ENCODE peak calls at places on chromosomes 2 and 18, in four cellular contexts. F is transverse colon, E is Peyer's patch, Q is fibroblast of lung. N is an unnamed sample.

GRCh38 chr2:113370030-113370429 is 67.5 kb upstream of the ZNG1B start:
- DNase-seq in F (no peak), E (no peak), Q (no peak), N (no peak)

GRCh38 chr2:134912406-134912805 is 6.2 kb upstream of the CCNT2 start:
- DNase-seq in F (no peak), E (no peak), Q (peak; percentile 36), N (no peak)

GRCh38 chr18:23727707-23728493 is 38.6 kb downstream of the LAMA3 start:
- DNase-seq in F (no peak), E (no peak), Q (no peak), N (no peak)

GRCh38 chr2:146214394-146214929 is 1630.4 kb upstream of the ACVR2A start:
- DNase-seq in F (no peak), E (no peak), Q (peak; percentile 5), N (no peak)

GRCh38 chr2:11521730-11522129 is 12.1 kb upstream of the GREB1 start:
- DNase-seq in F (no peak), E (no peak), Q (no peak), N (no peak)

GRCh38 chr2:132975490-132976105 is 305.6 kb upstream of the LYPD1 start:
- DNase-seq in F (no peak), E (no peak), Q (no peak), N (no peak)

GRCh38 chr2:231611273-231612198 is 18.9 kb downstream of the TEX44 start:
- DNase-seq in F (peak; percentile 48), E (peak; percentile 62), Q (peak; percentile 52), N (no peak)

GRCh38 chr2:103123516-103123915 is 361.7 kb downstream of the TMEM182 start:
- DNase-seq in F (no peak), E (no peak), Q (no peak), N (no peak)

GRCh38 chr2:162344617-162344950 is 652 bp downstream of the GCA start:
- DNase-seq in F (peak; percentile 16), E (no peak), Q (no peak), N (no peak)

GRCh38 chr2:203327582-203327917 is 644 bp upstream of the ABI2 start:
- DNase-seq in F (no peak), E (no peak), Q (no peak), N (no peak)

GRCh38 chr18:51044928-51045587 is 15.0 kb downstream of the SMAD4 start:
- DNase-seq in F (no peak), E (no peak), Q (no peak), N (no peak)

GRCh38 chr18:10798727-10799435 is 273.1 kb downstream of the NAPG start:
- DNase-seq in F (no peak), E (no peak), Q (peak; percentile 11), N (no peak)

GRCh38 chr2:196170202-196170680 is 1.1 kb downstream of the STK17B start:
- DNase-seq in F (peak; percentile 56), E (peak; percentile 84), Q (peak; percentile 81), N (no peak)

GRCh38 chr2:20381457-20381856 is 30.8 kb upstream of the PUM2 start:
- DNase-seq in F (peak; percentile 34), E (no peak), Q (peak; percentile 78), N (no peak)

GRCh38 chr18:48790869-48791635 is 159.7 kb downstream of the SMAD7 start:
- DNase-seq in F (no peak), E (peak; percentile 34), Q (no peak), N (no peak)

GRCh38 chr2:222241054-222241453 is 57.7 kb downstream of the PAX3 start:
- DNase-seq in F (no peak), E (no peak), Q (no peak), N (no peak)

GRCh38 chr2:86468162-86469033 is 27.2 kb downstream of the KDM3A start:
- DNase-seq in F (no peak), E (no peak), Q (no peak), N (no peak)

GRCh38 chr18:58699551-58699950 is 28.3 kb downstream of the MALT1 start:
- DNase-seq in F (no peak), E (no peak), Q (peak; percentile 8), N (no peak)

GRCh38 chr18:33334781-33335180 is 105.7 kb downstream of the CCDC178 start:
- DNase-seq in F (no peak), E (no peak), Q (no peak), N (no peak)

GRCh38 chr2:201579536-201579935 is 63.8 kb downstream of the TMEM237 start:
- DNase-seq in F (no peak), E (no peak), Q (peak; percentile 3), N (no peak)
- H3K27ac ChIP-seq in F (no peak overlapping the region), E (no peak overlapping the region), Q (no peak overlapping the region), N (no peak overlapping the region)

DNA sequence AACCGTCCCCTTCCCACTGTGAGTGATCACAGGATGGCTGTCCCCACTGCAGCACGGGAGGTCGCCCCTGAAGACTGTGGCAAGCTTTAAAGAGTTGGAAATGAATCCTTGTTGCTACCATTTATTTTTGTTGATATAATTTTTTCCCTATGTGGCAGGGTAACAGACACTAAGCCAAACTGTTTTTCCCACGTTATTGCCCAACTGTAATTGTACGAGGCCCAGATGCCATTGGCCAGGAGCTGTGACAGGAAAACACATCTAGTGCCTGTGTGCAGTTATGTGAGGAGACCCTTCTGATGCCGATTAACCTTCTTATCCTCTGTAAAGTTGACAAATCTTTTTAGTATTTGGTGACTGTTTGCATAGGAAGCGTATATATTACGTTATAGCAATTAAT is 44.2 kb downstream of the MRPS9 start:
- DNase-seq in F (no peak), E (no peak), Q (peak; percentile 4), N (no peak)
- H3K4me3 ChIP-seq in F (no peak overlapping the region), E (no peak overlapping the region), Q (no peak overlapping the region), N (no peak overlapping the region)

DNA sequence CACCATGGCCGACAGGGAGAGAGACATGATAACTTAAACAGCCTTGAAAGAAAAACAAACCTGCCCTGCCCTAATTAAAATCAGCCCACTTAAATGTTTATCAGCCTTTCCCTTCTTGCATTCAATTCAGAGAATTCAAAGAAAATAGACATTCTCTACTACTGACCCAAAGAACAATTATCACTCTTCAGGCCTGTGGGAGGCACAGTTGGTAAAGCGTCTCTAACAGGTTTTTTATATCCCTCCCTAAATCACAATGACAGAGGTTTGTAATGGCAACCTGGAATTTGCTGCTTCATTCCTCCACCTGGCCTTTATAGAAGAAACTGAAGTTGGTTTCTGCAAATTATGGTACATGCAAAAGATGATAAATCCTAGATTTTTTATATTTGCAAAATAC is 1.7 kb downstream of the CDK15 start:
- DNase-seq in F (no peak), E (no peak), Q (no peak), N (no peak)
- H3K27ac ChIP-seq in F (no peak overlapping the region), E (no peak overlapping the region), Q (peak overlapping the region; percentile 66), N (no peak overlapping the region)

GRCh38 chr2:165795011-165795410 is 964 bp upstream of the GALNT3 start:
- DNase-seq in F (peak; percentile 17), E (no peak), Q (no peak), N (no peak)
- H3K4me3 ChIP-seq in F (no peak overlapping the region), E (peak overlapping the region; percentile 64), Q (no peak overlapping the region), N (peak overlapping the region; percentile 63)

GRCh38 chr2:36469267-36469561 is 113.6 kb downstream of the CRIM1 start:
- DNase-seq in F (no peak), E (no peak), Q (no peak), N (no peak)

GRCh38 chr2:36464006-36464721 is 108.6 kb downstream of the CRIM1 start:
- DNase-seq in F (no peak), E (no peak), Q (no peak), N (no peak)

GRCh38 chr2:36469701-36470100 is 114.1 kb downstream of the CRIM1 start:
- DNase-seq in F (no peak), E (no peak), Q (no peak), N (no peak)

GRCh38 chr2:36466135-36466534 is 110.6 kb downstream of the CRIM1 start:
- DNase-seq in F (no peak), E (no peak), Q (no peak), N (no peak)

DNA sequence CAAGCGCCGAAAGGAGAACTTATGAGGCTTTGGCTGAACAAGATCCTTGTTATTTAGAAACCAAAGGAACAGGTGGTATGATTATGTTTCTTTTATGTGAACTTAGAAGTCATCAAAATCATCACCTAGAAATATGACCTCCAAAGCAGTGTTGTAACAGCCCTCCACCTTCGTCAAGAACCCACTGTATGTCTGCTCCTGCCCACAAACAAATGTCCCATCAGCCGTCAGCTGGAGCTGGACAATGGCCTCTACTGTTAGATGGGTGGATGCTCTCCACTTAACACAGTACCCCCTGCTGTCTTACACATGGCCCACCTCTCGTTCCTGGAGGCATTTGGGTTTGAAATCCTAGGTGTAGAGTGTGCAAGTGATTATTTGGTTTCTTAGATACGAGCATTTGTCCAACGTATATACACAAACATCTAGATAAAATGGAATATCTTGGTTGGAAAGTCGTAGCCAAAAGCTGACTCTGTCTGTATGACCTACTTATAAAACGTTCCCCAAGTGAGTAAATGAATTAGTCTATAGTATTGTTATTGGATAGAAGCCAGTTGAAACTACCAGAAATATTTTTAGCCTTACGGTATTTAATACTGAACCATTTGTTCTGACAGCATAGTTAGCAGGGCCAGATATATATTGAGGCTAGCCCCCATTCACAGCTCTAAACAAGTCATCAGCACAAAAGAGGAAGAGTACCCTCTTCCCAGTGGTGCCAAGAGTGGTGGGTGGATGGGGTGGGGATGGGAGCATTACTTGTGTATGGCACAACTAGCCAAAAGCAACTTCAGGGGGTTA is 113.1 kb downstream of the CRIM1 start:
- DNase-seq in F (no peak), E (no peak), Q (peak; percentile 83), N (no peak)
- H3K27ac ChIP-seq in F (no peak overlapping the region), E (no peak overlapping the region), Q (peak overlapping the region; percentile 13), N (no peak overlapping the region)